ENCODE peak calls at places on chromosome 10, in five cellular contexts. One of them, this sample, is unnamed.
A peak's percentile ranks its signal among the peaks of the same experiment; 100 is the strongest.

GRCh38 chr10:71039551-71039950 is 151.2 kb upstream of the PCBD1 start:
- DNase-seq in CD8-positive, alpha-beta memory T cell: no peak
- DNase-seq in MM.1S: no peak
- DNase-seq in H1: no peak
- DNase-seq in GM23248: no peak
- DNase-seq in this sample: no peak

GRCh38 chr10:80535671-80536360 is 1.9 kb upstream of the SH2D4B start:
- DNase-seq in CD8-positive, alpha-beta memory T cell: peak; percentile 82
- DNase-seq in MM.1S: peak; percentile 77
- DNase-seq in H1: peak; percentile 78
- DNase-seq in GM23248: peak; percentile 40
- DNase-seq in this sample: no peak

GRCh38 chr10:49571419-49571818 is 32.5 kb upstream of the ERCC6 start:
- DNase-seq in H1: no peak
- DNase-seq in MM.1S: no peak
- DNase-seq in CD8-positive, alpha-beta memory T cell: no peak
- DNase-seq in GM23248: peak; percentile 32
- DNase-seq in this sample: no peak

GRCh38 chr10:4541292-4541691 is 284.7 kb upstream of the AKR1E2 start:
- DNase-seq in H1: no peak
- DNase-seq in GM23248: peak; percentile 99
- DNase-seq in CD8-positive, alpha-beta memory T cell: no peak
- DNase-seq in MM.1S: no peak
- DNase-seq in this sample: no peak

GRCh38 chr10:132675031-132675740 is 110.8 kb downstream of the NKX6-2 start:
- DNase-seq in MM.1S: no peak
- DNase-seq in CD8-positive, alpha-beta memory T cell: no peak
- DNase-seq in H1: no peak
- DNase-seq in GM23248: no peak
- DNase-seq in this sample: no peak

GRCh38 chr10:29955308-29955935 is 104.0 kb downstream of the JCAD start:
- DNase-seq in GM23248: no peak
- DNase-seq in CD8-positive, alpha-beta memory T cell: no peak
- DNase-seq in MM.1S: no peak
- DNase-seq in H1: no peak
- DNase-seq in this sample: no peak

GRCh38 chr10:6036861-6037321 is 25.3 kb downstream of the IL2RA start:
- DNase-seq in CD8-positive, alpha-beta memory T cell: no peak
- DNase-seq in H1: peak; percentile 35
- DNase-seq in GM23248: no peak
- DNase-seq in MM.1S: no peak
- DNase-seq in this sample: no peak

GRCh38 chr10:103627893-103628292 is 134.4 kb downstream of the NEURL1 start:
- DNase-seq in CD8-positive, alpha-beta memory T cell: no peak
- DNase-seq in H1: no peak
- DNase-seq in MM.1S: no peak
- DNase-seq in GM23248: no peak
- DNase-seq in this sample: no peak

GRCh38 chr10:114308470-114309110 is 69.5 kb downstream of the VWA2 start:
- DNase-seq in GM23248: peak; percentile 20
- DNase-seq in H1: no peak
- DNase-seq in CD8-positive, alpha-beta memory T cell: no peak
- DNase-seq in MM.1S: no peak
- DNase-seq in this sample: no peak

GRCh38 chr10:32956365-32957197 is 1.4 kb downstream of the ITGB1 start:
- DNase-seq in MM.1S: no peak
- DNase-seq in CD8-positive, alpha-beta memory T cell: no peak
- DNase-seq in GM23248: no peak
- DNase-seq in H1: no peak
- DNase-seq in this sample: no peak

GRCh38 chr10:70886921-70887665 is 1.3 kb downstream of the PCBD1 start:
- DNase-seq in CD8-positive, alpha-beta memory T cell: no peak
- DNase-seq in GM23248: peak; percentile 16
- DNase-seq in MM.1S: no peak
- DNase-seq in H1: no peak
- DNase-seq in this sample: no peak

GRCh38 chr10:71752391-71753090 is 20.8 kb downstream of the VSIR start:
- DNase-seq in GM23248: no peak
- DNase-seq in MM.1S: peak; percentile 31
- DNase-seq in H1: no peak
- DNase-seq in CD8-positive, alpha-beta memory T cell: peak; percentile 45
- DNase-seq in this sample: no peak

GRCh38 chr10:59456199-59456598 is 93.8 kb upstream of the FAM13C start:
- DNase-seq in CD8-positive, alpha-beta memory T cell: no peak
- DNase-seq in MM.1S: no peak
- DNase-seq in H1: no peak
- DNase-seq in GM23248: no peak
- DNase-seq in this sample: no peak

GRCh38 chr10:99364125-99364524 is 35.0 kb downstream of the CNNM1 start:
- DNase-seq in GM23248: peak; percentile 83
- DNase-seq in MM.1S: no peak
- DNase-seq in H1: no peak
- DNase-seq in CD8-positive, alpha-beta memory T cell: no peak
- DNase-seq in this sample: no peak

GRCh38 chr10:72455889-72456588 is 101.3 kb upstream of the DNAJB12 start:
- DNase-seq in CD8-positive, alpha-beta memory T cell: no peak
- DNase-seq in MM.1S: no peak
- DNase-seq in H1: no peak
- DNase-seq in GM23248: peak; percentile 57
- DNase-seq in this sample: no peak

GRCh38 chr10:33237736-33238624 is 96.5 kb downstream of the NRP1 start:
- DNase-seq in CD8-positive, alpha-beta memory T cell: no peak
- DNase-seq in GM23248: peak; percentile 97
- DNase-seq in H1: no peak
- DNase-seq in MM.1S: no peak
- DNase-seq in this sample: no peak

GRCh38 chr10:68562666-68563522 is 2.8 kb downstream of the TET1 start:
- DNase-seq in CD8-positive, alpha-beta memory T cell: no peak
- DNase-seq in H1: no peak
- DNase-seq in GM23248: peak; percentile 67
- DNase-seq in MM.1S: peak; percentile 27
- DNase-seq in this sample: peak; percentile 67

GRCh38 chr10:22550732-22551131 is 163.6 kb downstream of the PIP4K2A start:
- DNase-seq in H1: peak; percentile 91
- DNase-seq in MM.1S: peak; percentile 10
- DNase-seq in CD8-positive, alpha-beta memory T cell: peak; percentile 66
- DNase-seq in GM23248: peak; percentile 40
- DNase-seq in this sample: peak; percentile 16

GRCh38 chr10:127354255-127354654 is 157.9 kb upstream of the INSYN2A start:
- DNase-seq in MM.1S: no peak
- DNase-seq in CD8-positive, alpha-beta memory T cell: no peak
- DNase-seq in H1: no peak
- DNase-seq in GM23248: no peak
- DNase-seq in this sample: no peak

GRCh38 chr10:103781329-103782061 is 73.9 kb downstream of the SH3PXD2A start:
- DNase-seq in CD8-positive, alpha-beta memory T cell: no peak
- DNase-seq in MM.1S: peak; percentile 80
- DNase-seq in H1: no peak
- DNase-seq in GM23248: peak; percentile 97
- DNase-seq in this sample: no peak

GRCh38 chr10:99809931-99810615 is 27.6 kb downstream of the ABCC2 start:
- DNase-seq in H1: no peak
- DNase-seq in MM.1S: no peak
- DNase-seq in GM23248: peak; percentile 25
- DNase-seq in CD8-positive, alpha-beta memory T cell: no peak
- DNase-seq in this sample: no peak

GRCh38 chr10:35378547-35379210 is 42.4 kb downstream of the CCNY start:
- DNase-seq in CD8-positive, alpha-beta memory T cell: no peak
- DNase-seq in H1: peak; percentile 41
- DNase-seq in MM.1S: no peak
- DNase-seq in GM23248: no peak
- DNase-seq in this sample: no peak

GRCh38 chr10:36271631-36272340 is 629.7 kb upstream of the FZD8 start:
- DNase-seq in GM23248: no peak
- DNase-seq in CD8-positive, alpha-beta memory T cell: no peak
- DNase-seq in MM.1S: no peak
- DNase-seq in H1: no peak
- DNase-seq in this sample: no peak

GRCh38 chr10:77240042-77240619 is 397.5 kb downstream of the KCNMA1 start:
- DNase-seq in GM23248: no peak
- DNase-seq in CD8-positive, alpha-beta memory T cell: no peak
- DNase-seq in H1: no peak
- DNase-seq in MM.1S: no peak
- DNase-seq in this sample: no peak
- H3K4me1 ChIP-seq in GM23248: peaks cover 26% of the 10 kb centered on the region
- H3K4me1 ChIP-seq in CD8-positive, alpha-beta memory T cell: no peaks in the 10 kb centered on the region
- H3K4me1 ChIP-seq in H1: no peaks in the 10 kb centered on the region
- H3K4me1 ChIP-seq in MM.1S: peaks cover 13% of the 10 kb centered on the region
- H3K4me1 ChIP-seq in this sample: no peaks in the 10 kb centered on the region

DNA sequence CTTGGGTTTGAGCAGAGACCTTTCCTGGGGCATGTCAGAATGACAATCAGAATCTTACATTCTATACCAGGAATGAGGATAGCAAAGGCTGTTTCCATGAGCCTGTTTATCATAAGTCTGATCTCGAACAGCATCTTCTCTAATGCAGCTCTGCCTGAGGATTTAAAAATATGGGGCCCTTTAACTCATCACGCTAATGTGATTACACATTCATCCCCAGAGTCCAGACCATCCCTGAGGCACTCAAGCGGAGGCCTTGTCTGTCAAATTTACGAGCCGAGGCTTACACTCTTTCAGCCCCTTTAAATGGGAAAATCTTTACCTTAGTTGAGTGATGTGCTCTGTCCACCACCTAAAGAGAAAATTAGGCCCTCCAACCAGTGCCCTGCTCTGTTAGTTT is 16.2 kb downstream of the CHST15 start:
- DNase-seq in MM.1S: no peak
- DNase-seq in CD8-positive, alpha-beta memory T cell: no peak
- DNase-seq in H1: no peak
- DNase-seq in GM23248: no peak
- DNase-seq in this sample: no peak
- H3K4me1 ChIP-seq in MM.1S: peaks cover 95% of the 10 kb centered on the region
- H3K4me1 ChIP-seq in CD8-positive, alpha-beta memory T cell: peaks cover 13% of the 10 kb centered on the region
- H3K4me1 ChIP-seq in H1: peaks cover under 1% of the 10 kb centered on the region
- H3K4me1 ChIP-seq in GM23248: no peaks in the 10 kb centered on the region
- H3K4me1 ChIP-seq in this sample: peaks cover 1% of the 10 kb centered on the region

DNA sequence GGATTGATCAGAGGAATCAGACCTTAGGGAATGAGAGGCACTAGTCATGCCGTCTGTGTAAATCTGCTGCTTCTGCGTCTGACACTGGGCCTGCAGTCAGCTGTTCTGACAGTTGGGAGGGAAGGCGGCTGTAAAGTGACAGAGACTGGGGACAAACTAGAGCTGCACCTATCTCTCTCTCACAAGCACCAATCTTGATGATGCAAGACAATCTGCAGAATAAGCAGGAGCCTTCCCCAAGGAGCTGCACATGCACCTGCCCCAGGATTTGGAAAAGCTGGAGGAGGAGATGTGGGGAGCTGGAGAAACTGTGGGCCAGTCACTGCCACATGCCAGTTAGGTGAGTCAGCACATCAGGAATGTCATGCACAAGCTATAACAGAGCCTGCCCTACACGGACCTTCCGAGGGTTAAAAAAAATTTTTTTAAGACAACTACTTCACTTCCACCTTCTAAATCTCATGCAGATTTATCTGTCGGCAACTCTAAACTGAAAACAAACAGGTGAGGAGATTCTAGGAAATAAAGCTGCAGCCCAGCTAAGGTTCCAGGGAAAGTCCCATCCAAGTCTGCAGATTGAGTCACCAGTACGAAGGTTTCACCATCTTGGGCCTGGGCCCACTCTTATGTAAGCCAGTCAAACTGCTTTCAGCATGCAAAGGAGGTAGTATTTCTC is 39.2 kb downstream of the ENO4 start:
- DNase-seq in GM23248: peak; percentile 91
- DNase-seq in H1: no peak
- DNase-seq in CD8-positive, alpha-beta memory T cell: no peak
- DNase-seq in MM.1S: no peak
- DNase-seq in this sample: no peak
- H3K4me1 ChIP-seq in GM23248: peaks cover 7% of the 10 kb centered on the region
- H3K4me1 ChIP-seq in H1: peaks cover 6% of the 10 kb centered on the region
- H3K4me1 ChIP-seq in CD8-positive, alpha-beta memory T cell: no peaks in the 10 kb centered on the region
- H3K4me1 ChIP-seq in MM.1S: no peaks in the 10 kb centered on the region
- H3K4me1 ChIP-seq in this sample: peaks cover 11% of the 10 kb centered on the region

GRCh38 chr10:12938271-12938670 is 63.2 kb downstream of the CCDC3 start:
- DNase-seq in GM23248: no peak
- DNase-seq in H1: no peak
- DNase-seq in CD8-positive, alpha-beta memory T cell: no peak
- DNase-seq in MM.1S: no peak
- DNase-seq in this sample: no peak
- H3K4me1 ChIP-seq in GM23248: no peaks in the 10 kb centered on the region
- H3K4me1 ChIP-seq in H1: no peaks in the 10 kb centered on the region
- H3K4me1 ChIP-seq in CD8-positive, alpha-beta memory T cell: no peaks in the 10 kb centered on the region
- H3K4me1 ChIP-seq in MM.1S: no peaks in the 10 kb centered on the region
- H3K4me1 ChIP-seq in this sample: no peaks in the 10 kb centered on the region

GRCh38 chr10:124700293-124701037 is 43.7 kb downstream of the FAM53B start:
- DNase-seq in CD8-positive, alpha-beta memory T cell: no peak
- DNase-seq in H1: no peak
- DNase-seq in MM.1S: no peak
- DNase-seq in GM23248: no peak
- DNase-seq in this sample: no peak
- H3K4me1 ChIP-seq in CD8-positive, alpha-beta memory T cell: peaks cover 99% of the 10 kb centered on the region
- H3K4me1 ChIP-seq in H1: peaks cover 3% of the 10 kb centered on the region
- H3K4me1 ChIP-seq in MM.1S: peaks cover 45% of the 10 kb centered on the region
- H3K4me1 ChIP-seq in GM23248: no peaks in the 10 kb centered on the region
- H3K4me1 ChIP-seq in this sample: peaks cover 6% of the 10 kb centered on the region

DNA sequence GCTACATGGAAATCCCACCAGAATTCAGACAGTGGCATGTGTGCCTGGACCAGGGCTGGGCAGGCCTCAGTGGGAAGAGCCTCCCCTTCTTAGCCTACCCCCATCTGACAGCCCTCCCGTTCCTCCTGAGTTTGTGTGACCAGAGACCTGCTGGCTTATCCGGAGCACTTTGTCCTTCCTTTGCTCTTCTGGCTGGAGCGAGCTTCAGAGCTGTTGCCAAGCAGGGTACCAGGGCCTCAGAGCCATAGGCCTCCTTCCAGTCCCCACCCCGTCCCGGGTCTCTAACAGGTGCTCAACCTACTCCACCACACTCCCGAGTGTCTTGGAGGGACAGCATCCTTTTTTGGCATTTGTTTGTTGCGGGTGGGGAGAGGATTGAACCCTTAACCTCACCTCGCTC is 26.5 kb upstream of the TRIM8 start:
- DNase-seq in CD8-positive, alpha-beta memory T cell: no peak
- DNase-seq in H1: no peak
- DNase-seq in GM23248: no peak
- DNase-seq in MM.1S: no peak
- DNase-seq in this sample: no peak
- H3K4me1 ChIP-seq in CD8-positive, alpha-beta memory T cell: peaks cover 12% of the 10 kb centered on the region
- H3K4me1 ChIP-seq in H1: no peaks in the 10 kb centered on the region
- H3K4me1 ChIP-seq in GM23248: peaks cover 5% of the 10 kb centered on the region
- H3K4me1 ChIP-seq in MM.1S: no peaks in the 10 kb centered on the region
- H3K4me1 ChIP-seq in this sample: peaks cover 2% of the 10 kb centered on the region

GRCh38 chr10:85643171-85643838 is 723.3 kb downstream of the GRID1 start:
- DNase-seq in CD8-positive, alpha-beta memory T cell: no peak
- DNase-seq in MM.1S: no peak
- DNase-seq in H1: no peak
- DNase-seq in GM23248: no peak
- DNase-seq in this sample: no peak

GRCh38 chr10:85642082-85642420 is 724.5 kb downstream of the GRID1 start:
- DNase-seq in CD8-positive, alpha-beta memory T cell: no peak
- DNase-seq in H1: no peak
- DNase-seq in GM23248: no peak
- DNase-seq in MM.1S: no peak
- DNase-seq in this sample: no peak

GRCh38 chr10:85642421-85643170 is 724.0 kb downstream of the GRID1 start:
- DNase-seq in CD8-positive, alpha-beta memory T cell: no peak
- DNase-seq in GM23248: peak; percentile 46
- DNase-seq in H1: no peak
- DNase-seq in MM.1S: no peak
- DNase-seq in this sample: no peak

GRCh38 chr10:85643839-85644525 is 722.6 kb downstream of the GRID1 start:
- DNase-seq in CD8-positive, alpha-beta memory T cell: no peak
- DNase-seq in MM.1S: no peak
- DNase-seq in H1: no peak
- DNase-seq in GM23248: no peak
- DNase-seq in this sample: no peak

GRCh38 chr10:85641479-85641967 is 725.1 kb downstream of the GRID1 start:
- DNase-seq in H1: no peak
- DNase-seq in CD8-positive, alpha-beta memory T cell: no peak
- DNase-seq in GM23248: no peak
- DNase-seq in MM.1S: no peak
- DNase-seq in this sample: no peak
- H3K4me1 ChIP-seq in H1: no peaks in the 10 kb centered on the region
- H3K4me1 ChIP-seq in CD8-positive, alpha-beta memory T cell: no peaks in the 10 kb centered on the region
- H3K4me1 ChIP-seq in GM23248: no peaks in the 10 kb centered on the region
- H3K4me1 ChIP-seq in MM.1S: no peaks in the 10 kb centered on the region
- H3K4me1 ChIP-seq in this sample: no peaks in the 10 kb centered on the region

This sample was measured in iPS DF 6.9.